ENCODE peak calls at places on chromosomes 1 and 21, in six cellular contexts. R is hepatocyte, A is SK-N-SH, U is GM23338, K is OCI-LY7, F is HCT116. T is an unnamed sample.

GRCh38 chr1:106378261-106378660 is 678.2 kb upstream of the PRMT6 start:
- DNase-seq in R (no peak), A (no peak), U (no peak), K (no peak), F (no peak), T (no peak)

GRCh38 chr1:17819129-17819802 is 64.1 kb downstream of the ACTL8 start:
- DNase-seq in R (no peak), A (peak), U (no peak), K (no peak), F (no peak), T (no peak)

GRCh38 chr1:198449727-198450433 is 90.6 kb downstream of the ATP6V1G3 start:
- DNase-seq in R (no peak), A (no peak), U (no peak), K (no peak), F (no peak), T (peak)

GRCh38 chr1:154329551-154330131 is 4.3 kb downstream of the ATP8B2 start:
- DNase-seq in R (no peak), A (peak), U (peak), K (no peak), F (no peak), T (peak)

GRCh38 chr1:197559244-197559643 is 216.0 kb downstream of the DENND1B start:
- DNase-seq in R (no peak), A (no peak), U (no peak), K (no peak), F (no peak), T (no peak)

GRCh38 chr1:165069829-165070228 is 286.7 kb downstream of the LMX1A start:
- DNase-seq in R (no peak), A (no peak), U (no peak), K (no peak), F (no peak), T (no peak)

GRCh38 chr1:68799096-68799495 is 302.2 kb upstream of the DEPDC1 start:
- DNase-seq in R (no peak), A (no peak), U (no peak), K (no peak), F (no peak), T (no peak)

GRCh38 chr1:2502210-2502609 is 24.2 kb downstream of the PANK4 start:
- DNase-seq in R (no peak), A (no peak), U (no peak), K (no peak), F (no peak), T (no peak)

GRCh38 chr1:37307907-37308570 is 166.3 kb upstream of the ZC3H12A start:
- DNase-seq in R (no peak), A (no peak), U (no peak), K (no peak), F (no peak), T (no peak)

GRCh38 chr1:211327341-211327921 is 798 bp downstream of the TRAF5 start:
- DNase-seq in R (peak), A (peak), U (peak), K (peak), F (no peak), T (peak)

GRCh38 chr1:156896490-156897033 is 3.0 kb downstream of the PEAR1 start:
- DNase-seq in R (peak), A (peak), U (peak), K (no peak), F (peak), T (peak)

GRCh38 chr1:54959241-54959640 is 21.2 kb upstream of the TMEM61 start:
- DNase-seq in R (no peak), A (no peak), U (no peak), K (no peak), F (no peak), T (no peak)

GRCh38 chr1:178651742-178652141 is 73.3 kb upstream of the RALGPS2 start:
- DNase-seq in R (peak), A (no peak), U (no peak), K (no peak), F (no peak), T (no peak)

GRCh38 chr1:191757003-191757402 is 401.3 kb upstream of the RGS18 start:
- DNase-seq in R (no peak), A (peak), U (no peak), K (no peak), F (no peak), T (no peak)

GRCh38 chr1:23423415-23424170 is 955 bp downstream of the TCEA3 start:
- DNase-seq in R (peak), A (peak), U (peak), K (no peak), F (no peak), T (peak)

GRCh38 chr1:67001682-67002425 is 52.1 kb downstream of the SLC35D1 start:
- DNase-seq in R (no peak), A (no peak), U (no peak), K (no peak), F (no peak), T (no peak)

GRCh38 chr1:188888387-188888786 is 1589.3 kb downstream of the BRINP3 start:
- DNase-seq in R (no peak), A (no peak), U (no peak), K (no peak), F (no peak), T (no peak)

GRCh38 chr1:67564193-67564592 is 120.8 kb upstream of the GADD45A start:
- DNase-seq in R (no peak), A (no peak), U (no peak), K (no peak), F (no peak), T (peak)

GRCh38 chr1:10387611-10388386 is 11.1 kb upstream of the PGD start:
- DNase-seq in R (peak), A (no peak), U (peak), K (peak), F (no peak), T (peak)

GRCh38 chr1:65235867-65236805 is 73.2 kb upstream of the DNAJC6 start:
- DNase-seq in R (peak), A (peak), U (peak), K (peak), F (peak), T (peak)

GRCh38 chr1:91553196-91553595 is 52.5 kb downstream of the CDC7 start:
- DNase-seq in R (no peak), A (no peak), U (no peak), K (no peak), F (no peak), T (peak)

GRCh38 chr21:31117046-31117916 is 79.0 kb upstream of the KRTAP19-8 start:
- DNase-seq in R (peak), A (no peak), U (no peak), K (no peak), F (peak), T (peak)

GRCh38 chr21:44455524-44456206 is 355 bp downstream of the LRRC3 start:
- DNase-seq in R (peak), A (peak), U (peak), K (no peak), F (no peak), T (peak)

GRCh38 chr1:181135462-181135781 is 46.9 kb downstream of the IER5 start:
- DNase-seq in R (no peak), A (peak), U (peak), K (peak), F (no peak), T (peak)

GRCh38 chr1:180947901-180948311 is 35.2 kb downstream of the KIAA1614 start:
- DNase-seq in R (no peak), A (peak), U (no peak), K (no peak), F (no peak), T (no peak)

GRCh38 chr1:61241411-61241838 is 159.1 kb downstream of the NFIA start:
- DNase-seq in R (peak), A (no peak), U (no peak), K (no peak), F (no peak), T (peak)

GRCh38 chr1:229952135-229952534 is 114.9 kb upstream of the GALNT2 start:
- DNase-seq in R (no peak), A (no peak), U (no peak), K (no peak), F (no peak), T (no peak)

GRCh38 chr1:222073307-222073995 is 331.6 kb upstream of the DUSP10 start:
- DNase-seq in R (peak), A (no peak), U (no peak), K (no peak), F (no peak), T (peak)

GRCh38 chr1:42793824-42794223 is 9.0 kb downstream of the TMEM269 start:
- DNase-seq in R (no peak), A (no peak), U (no peak), K (no peak), F (no peak), T (no peak)

GRCh38 chr21:37932936-37933335 is 16.7 kb upstream of the KCNJ6 start:
- DNase-seq in R (no peak), A (no peak), U (no peak), K (no peak), F (no peak), T (no peak)

GRCh38 chr1:155609515-155610256 is at the start of gene MSTO1:
- DNase-seq in R (peak), A (peak), U (peak), K (peak), F (peak), T (peak)

GRCh38 chr1:30718636-30719405 is 4.6 kb downstream of the MATN1 start:
- DNase-seq in R (peak), A (peak), U (peak), K (peak), F (peak), T (peak)

GRCh38 chr1:169511339-169512028 is 25.7 kb upstream of the SLC19A2 start:
- DNase-seq in R (no peak), A (no peak), U (no peak), K (no peak), F (no peak), T (peak)

GRCh38 chr21:43289442-43289841 is 120.6 kb downstream of the CRYAA start:
- DNase-seq in R (no peak), A (no peak), U (no peak), K (no peak), F (no peak), T (no peak)

GRCh38 chr1:7886346-7886745 is 33.5 kb upstream of the UTS2 start:
- DNase-seq in R (no peak), A (no peak), U (no peak), K (no peak), F (no peak), T (no peak)

GRCh38 chr1:12014141-12014981 is 4.9 kb upstream of the MIIP start:
- DNase-seq in R (no peak), A (no peak), U (peak), K (no peak), F (no peak), T (peak)

DNA sequence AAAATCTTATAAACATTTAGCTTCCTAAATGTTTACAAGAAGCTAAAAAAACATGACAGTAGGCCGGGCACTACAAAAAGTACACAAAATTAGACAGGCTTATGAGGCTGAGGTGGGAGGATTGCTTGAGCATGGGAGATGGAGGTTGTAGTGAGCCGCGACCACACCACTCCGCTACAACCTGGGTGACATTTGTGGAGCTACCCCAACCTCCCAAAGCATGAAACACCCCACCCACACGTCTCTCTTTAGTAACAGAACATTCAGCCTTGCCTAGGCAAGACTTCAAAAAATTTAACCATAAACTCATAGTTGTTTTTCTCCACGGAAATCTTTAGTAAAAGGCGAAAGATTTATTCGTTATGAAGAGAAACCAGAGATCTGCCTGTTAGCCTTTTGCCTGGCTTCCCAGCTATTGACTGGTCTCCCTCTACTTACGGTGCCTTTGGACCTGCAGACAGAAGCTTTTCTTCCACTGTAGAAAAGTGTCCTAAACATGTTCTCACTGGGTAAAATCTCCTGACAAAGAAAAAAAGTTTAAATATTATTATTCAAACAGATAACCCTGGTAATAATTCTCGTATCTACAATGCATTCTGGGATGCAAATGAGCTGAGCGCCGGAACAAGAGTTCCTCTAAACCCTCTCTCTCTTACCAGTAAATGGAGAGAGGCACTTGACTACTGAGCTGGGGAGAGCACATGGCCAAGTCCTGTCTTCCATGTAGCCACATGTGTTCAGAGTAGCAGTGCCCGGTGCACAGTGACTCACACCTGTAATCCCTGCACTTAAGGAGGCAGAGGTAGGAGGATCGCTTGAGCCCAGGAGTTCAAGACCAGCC is 9.2 kb downstream of the RNU5D-1 start:
- DNase-seq in R (peak), A (peak), U (peak), K (peak), F (peak), T (peak)
- H3K27ac ChIP-seq in R (no peak), A (peak), U (peak), K (peak), F (peak), T (peak)

DNA sequence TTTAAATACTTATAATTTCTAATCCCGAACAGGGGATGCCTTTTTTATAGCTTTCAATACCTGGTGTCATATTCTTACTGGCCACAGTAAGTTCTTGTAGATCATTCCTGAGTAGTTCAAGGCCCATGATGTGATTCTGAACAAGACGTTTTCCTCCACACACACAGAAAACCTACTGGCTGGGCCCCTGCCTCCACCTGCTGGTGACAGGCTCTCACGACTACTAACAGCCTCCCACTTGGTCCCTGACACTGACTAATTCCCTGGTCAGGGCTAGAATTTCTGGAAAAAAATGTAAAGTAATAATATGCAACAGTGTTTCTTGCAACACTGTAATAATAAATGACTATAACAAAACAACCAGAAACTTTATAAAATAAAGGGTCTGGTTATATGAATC is 50.4 kb upstream of the RIPK4 start:
- DNase-seq in R (peak), A (peak), U (peak), K (peak), F (peak), T (peak)
- TF ChIP-seq EZH2phosphoT487 in R (no peak), A (no peak), U (no peak), K (no peak), F (no peak), T (no peak)

GRCh38 chr1:231396643-231397042 is 25.4 kb downstream of the EGLN1 start:
- DNase-seq in R (no peak), A (no peak), U (no peak), K (no peak), F (no peak), T (no peak)
- H3K27ac ChIP-seq in R (peak), A (peak), U (no peak), K (no peak), F (no peak), T (peak)

GRCh38 chr1:53110370-53111072 is 31.9 kb downstream of the SLC1A7 start:
- DNase-seq in R (peak), A (no peak), U (no peak), K (no peak), F (no peak), T (peak)
- TF ChIP-seq EZH2phosphoT487 in R (no peak), A (no peak), U (no peak), K (no peak), F (no peak), T (no peak)

T was measured in GM23248.